ENCODE peak calls at places on chromosomes 16 and 17, in four cellular contexts. Q is stimulated activated CD8-positive, alpha-beta memory T cell treated with anti-CD3 and anti-CD28 coated beads, Interleukin-2, amount 100 ng/mL, for 48 hours; U is neural crest cell; I is KBM-7. S is an unnamed sample.

GRCh38 chr17:8563024-8563776 is 67.3 kb downstream of the MYH10 start:
- DNase-seq in Q (no peak), I (no peak), U (no peak), S (no peak)

GRCh38 chr17:57305329-57305728 is 49.0 kb downstream of the MSI2 start:
- DNase-seq in Q (no peak), U (no peak), I (no peak), S (no peak)

GRCh38 chr17:68780561-68780960 is 174.6 kb downstream of the ABCA8 start:
- DNase-seq in Q (no peak), U (no peak), I (no peak), S (no peak)

GRCh38 chr17:2939714-2940351 is 123.6 kb downstream of the OR1D5 start:
- DNase-seq in U (no peak), Q (no peak), I (no peak), S (no peak)

GRCh38 chr16:5526826-5527225 is 429.2 kb upstream of the EEF2KMT start:
- DNase-seq in I (no peak), Q (no peak), U (no peak), S (no peak)

GRCh38 chr17:49390548-49391324 is 23.9 kb downstream of the PHB1 start:
- DNase-seq in I (peak), Q (no peak), U (no peak), S (peak)

GRCh38 chr16:54479546-54479945 is 193.0 kb upstream of the IRX3 start:
- DNase-seq in U (no peak), Q (no peak), I (no peak), S (no peak)

GRCh38 chr16:87740909-87741424 is 24.8 kb downstream of the KLHDC4 start:
- DNase-seq in I (no peak), Q (no peak), U (no peak), S (no peak)

GRCh38 chr16:55667753-55668152 is 12.0 kb downstream of the SLC6A2 start:
- DNase-seq in I (no peak), U (no peak), Q (no peak), S (no peak)

GRCh38 chr17:37671813-37672544 is 28.7 kb upstream of the DDX52 start:
- DNase-seq in U (no peak), Q (no peak), I (no peak), S (no peak)

GRCh38 chr17:77620282-77620681 is 338.2 kb upstream of the TNRC6C start:
- DNase-seq in U (no peak), I (no peak), Q (no peak), S (no peak)

GRCh38 chr16:85386467-85387170 is 226.5 kb upstream of the GSE1 start:
- DNase-seq in U (no peak), Q (no peak), I (no peak), S (no peak)

GRCh38 chr17:80832266-80832676 is 159.4 kb upstream of the CHMP6 start:
- DNase-seq in Q (no peak), U (no peak), I (no peak), S (no peak)

GRCh38 chr17:29038511-29039300 is 4.2 kb upstream of the PIPOX start:
- DNase-seq in U (no peak), I (no peak), Q (no peak), S (no peak)